ENCODE peak calls at places on chromosomes 7 and 10, in ten cellular contexts. One of them, this sample, is unnamed.

GRCh38 chr10:87952612-87953011 is 89.2 kb downstream of the PTEN start:
- DNase-seq in NCI-H510A treated with DMSO at 0.1 percent for 48 hours: peak; percentile 55
- DNase-seq in activated CD4-positive, alpha-beta T cell treated with anti-CD3 and anti-CD28 coated beads for 4 hours: no peak
- DNase-seq in progenitor cell of endocrine pancreas: no peak
- DNase-seq in effector memory CD8-positive, alpha-beta T cell: no peak
- DNase-seq in upper lobe of right lung: no peak
- DNase-seq in MM.1S: no peak
- DNase-seq in amniotic stem cell: no peak
- DNase-seq in activated naive CD4-positive, alpha-beta T cell: no peak
- DNase-seq in B cell: no peak
- DNase-seq in this sample: no peak

GRCh38 chr10:131872011-131872836 is 28.6 kb upstream of the PPP2R2D start:
- DNase-seq in amniotic stem cell: no peak
- DNase-seq in B cell: no peak
- DNase-seq in NCI-H510A treated with DMSO at 0.1 percent for 48 hours: no peak
- DNase-seq in effector memory CD8-positive, alpha-beta T cell: no peak
- DNase-seq in activated naive CD4-positive, alpha-beta T cell: no peak
- DNase-seq in progenitor cell of endocrine pancreas: no peak
- DNase-seq in activated CD4-positive, alpha-beta T cell treated with anti-CD3 and anti-CD28 coated beads for 4 hours: no peak
- DNase-seq in MM.1S: no peak
- DNase-seq in upper lobe of right lung: peak; percentile 54
- DNase-seq in this sample: no peak

GRCh38 chr10:120131183-120131582 is 238.7 kb downstream of the SEC23IP start:
- DNase-seq in NCI-H510A treated with DMSO at 0.1 percent for 48 hours: no peak
- DNase-seq in activated CD4-positive, alpha-beta T cell treated with anti-CD3 and anti-CD28 coated beads for 4 hours: no peak
- DNase-seq in MM.1S: peak; percentile 38
- DNase-seq in amniotic stem cell: no peak
- DNase-seq in B cell: no peak
- DNase-seq in activated naive CD4-positive, alpha-beta T cell: no peak
- DNase-seq in progenitor cell of endocrine pancreas: peak; percentile 46
- DNase-seq in effector memory CD8-positive, alpha-beta T cell: no peak
- DNase-seq in upper lobe of right lung: no peak
- DNase-seq in this sample: no peak

GRCh38 chr7:142300689-142301088 is 42.8 kb upstream of the PRSS58 start:
- DNase-seq in activated naive CD4-positive, alpha-beta T cell: no peak
- DNase-seq in NCI-H510A treated with DMSO at 0.1 percent for 48 hours: no peak
- DNase-seq in B cell: no peak
- DNase-seq in MM.1S: no peak
- DNase-seq in progenitor cell of endocrine pancreas: no peak
- DNase-seq in amniotic stem cell: no peak
- DNase-seq in effector memory CD8-positive, alpha-beta T cell: no peak
- DNase-seq in activated CD4-positive, alpha-beta T cell treated with anti-CD3 and anti-CD28 coated beads for 4 hours: peak; percentile 32
- DNase-seq in upper lobe of right lung: no peak
- DNase-seq in this sample: no peak

GRCh38 chr7:44382459-44383300 is 57.3 kb upstream of the CAMK2B start:
- DNase-seq in activated CD4-positive, alpha-beta T cell treated with anti-CD3 and anti-CD28 coated beads for 4 hours: no peak
- DNase-seq in B cell: no peak
- DNase-seq in MM.1S: no peak
- DNase-seq in NCI-H510A treated with DMSO at 0.1 percent for 48 hours: no peak
- DNase-seq in activated naive CD4-positive, alpha-beta T cell: no peak
- DNase-seq in effector memory CD8-positive, alpha-beta T cell: no peak
- DNase-seq in upper lobe of right lung: no peak
- DNase-seq in progenitor cell of endocrine pancreas: no peak
- DNase-seq in amniotic stem cell: no peak
- DNase-seq in this sample: no peak

GRCh38 chr10:98246911-98247820 is 20.8 kb downstream of the LOXL4 start:
- DNase-seq in MM.1S: no peak
- DNase-seq in NCI-H510A treated with DMSO at 0.1 percent for 48 hours: no peak
- DNase-seq in effector memory CD8-positive, alpha-beta T cell: no peak
- DNase-seq in activated naive CD4-positive, alpha-beta T cell: no peak
- DNase-seq in activated CD4-positive, alpha-beta T cell treated with anti-CD3 and anti-CD28 coated beads for 4 hours: no peak
- DNase-seq in upper lobe of right lung: no peak
- DNase-seq in progenitor cell of endocrine pancreas: no peak
- DNase-seq in amniotic stem cell: no peak
- DNase-seq in B cell: no peak
- DNase-seq in this sample: peak; percentile 34

GRCh38 chr7:19404912-19405329 is 259.7 kb upstream of the FERD3L start:
- DNase-seq in B cell: no peak
- DNase-seq in amniotic stem cell: peak; percentile 81
- DNase-seq in activated CD4-positive, alpha-beta T cell treated with anti-CD3 and anti-CD28 coated beads for 4 hours: no peak
- DNase-seq in NCI-H510A treated with DMSO at 0.1 percent for 48 hours: no peak
- DNase-seq in MM.1S: no peak
- DNase-seq in progenitor cell of endocrine pancreas: no peak
- DNase-seq in activated naive CD4-positive, alpha-beta T cell: no peak
- DNase-seq in effector memory CD8-positive, alpha-beta T cell: no peak
- DNase-seq in upper lobe of right lung: no peak
- DNase-seq in this sample: peak; percentile 89

GRCh38 chr10:58137813-58138212 is 129.9 kb downstream of the IPMK start:
- DNase-seq in amniotic stem cell: no peak
- DNase-seq in B cell: no peak
- DNase-seq in activated CD4-positive, alpha-beta T cell treated with anti-CD3 and anti-CD28 coated beads for 4 hours: no peak
- DNase-seq in effector memory CD8-positive, alpha-beta T cell: no peak
- DNase-seq in upper lobe of right lung: no peak
- DNase-seq in activated naive CD4-positive, alpha-beta T cell: no peak
- DNase-seq in NCI-H510A treated with DMSO at 0.1 percent for 48 hours: no peak
- DNase-seq in MM.1S: no peak
- DNase-seq in progenitor cell of endocrine pancreas: no peak
- DNase-seq in this sample: no peak

GRCh38 chr7:27199820-27200760 is at the start of gene HOXA13:
- DNase-seq in MM.1S: peak; percentile 64
- DNase-seq in effector memory CD8-positive, alpha-beta T cell: no peak
- DNase-seq in amniotic stem cell: no peak
- DNase-seq in upper lobe of right lung: peak; percentile 57
- DNase-seq in B cell: peak; percentile 50
- DNase-seq in progenitor cell of endocrine pancreas: no peak
- DNase-seq in activated naive CD4-positive, alpha-beta T cell: no peak
- DNase-seq in NCI-H510A treated with DMSO at 0.1 percent for 48 hours: peak; percentile 47
- DNase-seq in activated CD4-positive, alpha-beta T cell treated with anti-CD3 and anti-CD28 coated beads for 4 hours: no peak
- DNase-seq in this sample: no peak